ENCODE peak calls at places on chromosomes 6 and 20, in five cellular contexts. A is spleen, J is HepG2, U is H1, V is stomach. X is an unnamed sample.
A peak's percentile ranks its signal among the peaks of the same experiment; 100 is the strongest.

GRCh38 chr6:132788658-132789397 is 9.6 kb downstream of the SLC18B1 start:
- DNase-seq in A (no peak), J (no peak), U (no peak), V (no peak), X (no peak)

GRCh38 chr6:128763599-128764300 is 119.2 kb upstream of the LAMA2 start:
- DNase-seq in A (no peak), J (no peak), U (no peak), V (no peak), X (no peak)

GRCh38 chr20:61436268-61436667 is 184.2 kb downstream of the CDH4 start:
- DNase-seq in A (no peak), J (no peak), U (no peak), V (no peak), X (no peak)

GRCh38 chr6:155108070-155108815 is 113.1 kb downstream of the TIAM2 start:
- DNase-seq in A (no peak), J (no peak), U (no peak), V (no peak), X (no peak)

GRCh38 chr6:119986934-119987549 is 637.5 kb upstream of the MAN1A1 start:
- DNase-seq in A (peak; percentile 41), J (peak; percentile 14), U (no peak), V (no peak), X (no peak)

GRCh38 chr6:83365931-83366330 is 64.9 kb downstream of the ME1 start:
- DNase-seq in A (no peak), J (no peak), U (no peak), V (no peak), X (no peak)

GRCh38 chr20:34538671-34539123 is 19.8 kb upstream of the MAP1LC3A start:
- DNase-seq in A (peak; percentile 81), J (peak; percentile 61), U (no peak), V (peak; percentile 60), X (no peak)

GRCh38 chr6:161003336-161003735 is 11.8 kb downstream of the MAP3K4 start:
- DNase-seq in A (no peak), J (no peak), U (no peak), V (no peak), X (no peak)

GRCh38 chr6:148790817-148791216 is 44.0 kb downstream of the UST start:
- DNase-seq in A (no peak), J (no peak), U (no peak), V (no peak), X (no peak)

GRCh38 chr6:145844933-145845531 is 30.4 kb upstream of the FBXO30 start:
- DNase-seq in A (no peak), J (no peak), U (no peak), V (no peak), X (no peak)

GRCh38 chr6:34791164-34791841 is 580 bp upstream of the BLTP3A start:
- DNase-seq in A (peak; percentile 84), J (peak; percentile 62), U (peak; percentile 5), V (peak; percentile 51), X (peak; percentile 89)

GRCh38 chr6:78607188-78607587 is 260.2 kb upstream of the IRAK1BP1 start:
- DNase-seq in A (no peak), J (no peak), U (no peak), V (no peak), X (no peak)

GRCh38 chr20:45892049-45892816 is 1.1 kb downstream of the CTSA start:
- DNase-seq in A (no peak), J (peak; percentile 44), U (no peak), V (peak; percentile 28), X (no peak)

GRCh38 chr20:953742-954141 is 37.6 kb upstream of the ANGPT4 start:
- DNase-seq in A (peak; percentile 29), J (no peak), U (no peak), V (no peak), X (no peak)

GRCh38 chr6:28443112-28443773 is at the start of gene ZSCAN23:
- DNase-seq in A (peak; percentile 86), J (peak; percentile 58), U (peak; percentile 58), V (peak; percentile 75), X (no peak)
- TF ChIP-seq POLR2AphosphoS5 in A (peak; percentile 86), J (peak; percentile 42), U (peak; percentile 99), V (peak; percentile 59), X (peak; percentile 67)

GRCh38 chr6:166470863-166471410 is 88.2 kb upstream of the MPC1 start:
- DNase-seq in A (peak; percentile 47), J (no peak), U (no peak), V (no peak), X (no peak)
- H3K4me1 ChIP-seq in A (no peaks in the 10 kb centered on the region), J (no peaks in the 10 kb centered on the region), U (no peaks in the 10 kb centered on the region), V (peaks cover 9% of the 10 kb centered on the region), X (peaks cover 31% of the 10 kb centered on the region)

GRCh38 chr6:31351734-31352496 is 5.1 kb downstream of the HLA-B start:
- DNase-seq in A (no peak), J (no peak), U (no peak), V (no peak), X (no peak)
- TF ChIP-seq POLR2A in A (no peak), J (no peak), U (no peak), V (no peak), X (no peak)

GRCh38 chr6:108115598-108116058 is 41.1 kb upstream of the OSTM1 start:
- DNase-seq in A (peak; percentile 81), J (peak; percentile 47), U (no peak), V (peak; percentile 66), X (no peak)

GRCh38 chr6:108116781-108117426 is 42.4 kb upstream of the OSTM1 start:
- DNase-seq in A (no peak), J (no peak), U (no peak), V (no peak), X (no peak)

GRCh38 chr6:108116424-108116780 is 41.9 kb upstream of the OSTM1 start:
- DNase-seq in A (no peak), J (no peak), U (no peak), V (no peak), X (no peak)

GRCh38 chr6:108113557-108114519 is 39.3 kb upstream of the OSTM1 start:
- DNase-seq in A (no peak), J (peak; percentile 41), U (no peak), V (no peak), X (no peak)

GRCh38 chr6:108114861-108115597 is 40.5 kb upstream of the OSTM1 start:
- DNase-seq in A (peak; percentile 89), J (no peak), U (no peak), V (no peak), X (no peak)
- TF ChIP-seq POLR2AphosphoS5 in A (peak; percentile 64), J (no peak), U (no peak), V (no peak), X (no peak)

GRCh38 chr6:87684895-87685654 is 17.0 kb downstream of the AKIRIN2 start:
- DNase-seq in A (no peak), J (no peak), U (no peak), V (no peak), X (no peak)

GRCh38 chr6:87683890-87684289 is 18.1 kb downstream of the AKIRIN2 start:
- DNase-seq in A (no peak), J (no peak), U (no peak), V (no peak), X (no peak)

DNA sequence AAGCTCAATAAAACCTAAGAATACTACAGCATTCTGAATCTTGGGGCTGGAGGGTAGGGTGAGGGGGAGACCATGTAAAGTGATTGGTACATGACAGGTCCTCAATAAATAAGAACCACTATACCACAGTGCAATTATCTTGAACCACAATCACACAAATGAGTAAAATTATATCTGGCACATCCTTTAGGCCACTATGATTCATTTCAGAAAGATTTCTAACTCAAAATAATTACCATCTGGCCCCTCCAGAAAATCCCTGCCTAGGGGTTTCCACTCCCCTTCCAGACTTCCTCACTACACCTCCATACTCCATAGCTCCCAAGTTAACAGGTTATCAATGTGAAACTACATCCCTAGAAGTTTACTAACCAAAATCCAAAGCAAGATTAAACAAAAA is 19.7 kb downstream of the AKIRIN2 start:
- DNase-seq in A (no peak), J (no peak), U (no peak), V (no peak), X (no peak)
- H3K4me1 ChIP-seq in A (peaks cover 10% of the 10 kb centered on the region), J (peaks cover 57% of the 10 kb centered on the region), U (no peaks in the 10 kb centered on the region), V (peaks cover 62% of the 10 kb centered on the region), X (peaks cover 31% of the 10 kb centered on the region)

DNA sequence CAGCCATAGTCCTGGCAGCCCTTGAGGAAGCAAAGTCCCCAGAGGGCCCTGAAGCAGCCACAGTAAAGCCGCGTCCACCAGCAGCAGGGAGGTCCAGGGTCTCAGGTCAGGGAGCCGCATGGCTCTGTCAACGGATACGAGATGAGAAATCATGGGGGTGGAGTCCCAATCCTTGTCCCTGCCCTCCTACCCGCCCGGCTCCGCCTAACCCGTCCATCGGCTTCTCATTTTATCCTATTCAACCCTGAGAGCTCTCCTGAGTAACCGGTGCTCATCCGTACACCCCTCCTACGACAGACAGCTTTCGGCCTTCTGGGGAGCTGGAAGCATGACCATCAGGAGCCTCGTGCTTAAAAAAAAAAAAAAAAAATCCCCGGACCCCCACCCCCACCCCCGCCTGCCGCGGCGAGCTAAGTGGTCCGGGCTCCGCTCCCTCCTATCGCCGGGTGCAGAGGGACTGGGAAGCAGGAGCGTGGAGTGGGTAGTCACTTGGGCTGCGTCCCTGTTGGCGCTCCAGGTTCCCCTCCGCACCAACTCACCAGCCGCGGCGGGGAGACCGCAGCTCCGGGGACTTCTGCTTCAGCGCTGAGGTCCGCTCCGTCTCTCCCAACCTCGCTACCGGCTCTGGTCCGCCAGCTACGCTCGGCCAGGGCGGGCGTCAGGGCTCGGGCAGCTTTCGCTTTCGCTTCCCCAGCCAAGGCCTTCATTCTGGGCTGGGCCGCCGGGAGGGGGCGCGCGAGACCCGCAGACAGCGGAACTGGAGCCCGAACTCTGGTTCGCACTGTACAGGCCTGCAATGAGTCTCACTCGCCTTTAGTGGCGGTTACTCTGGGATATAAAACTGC is at the start of gene TAP2:
- DNase-seq in A (peak; percentile 100), J (peak; percentile 89), U (no peak), V (peak; percentile 98), X (no peak)
- TF ChIP-seq POLR2A in A (no peak), J (peak; percentile 60), U (no peak), V (no peak), X (peak; percentile 44)

GRCh38 chr6:14354919-14355572 is 237.5 kb downstream of the CD83 start:
- DNase-seq in A (no peak), J (no peak), U (no peak), V (peak; percentile 31), X (no peak)
- TF ChIP-seq POLR2AphosphoS5 in A (no peak), J (no peak), U (no peak), V (no peak), X (no peak)

GRCh38 chr6:116280161-116280959 is 630 bp upstream of the TSPYL1 start:
- DNase-seq in A (no peak), J (no peak), U (no peak), V (no peak), X (no peak)

GRCh38 chr6:116278853-116279231 is 888 bp downstream of the TSPYL1 start:
- DNase-seq in A (peak; percentile 85), J (peak; percentile 15), U (no peak), V (no peak), X (no peak)

GRCh38 chr6:116277124-116277523 is 2.6 kb downstream of the TSPYL1 start:
- DNase-seq in A (no peak), J (no peak), U (no peak), V (no peak), X (no peak)

GRCh38 chr6:116279232-116280160 is at the start of gene TSPYL1:
- DNase-seq in A (peak; percentile 97), J (peak; percentile 97), U (peak; percentile 84), V (peak; percentile 97), X (peak; percentile 97)

GRCh38 chr6:116278478-116278822 is 1.3 kb downstream of the TSPYL1 start:
- DNase-seq in A (peak; percentile 77), J (no peak), U (no peak), V (no peak), X (no peak)
- H3K4me1 ChIP-seq in A (peaks cover 39% of the 10 kb centered on the region), J (peaks cover 49% of the 10 kb centered on the region), U (peaks cover 3% of the 10 kb centered on the region), V (peaks cover 69% of the 10 kb centered on the region), X (peaks cover 64% of the 10 kb centered on the region)

X was measured in vagina.